ENCODE peak calls at places on chromosomes 12 and 14, in six cellular contexts. C is EL, J is C1 segment of cervical spinal cord, W is heart left ventricle, U is GOT3, L is mesothelial cell of epicardium. Y is an unnamed sample.

GRCh38 chr12:5254703-5255102 is 177.2 kb upstream of the NTF3 start:
- DNase-seq in L (no peak), J (no peak), C (no peak), U (no peak), W (no peak), Y (no peak)

GRCh38 chr14:64232095-64232830 is 61.9 kb downstream of the ESR2 start:
- DNase-seq in W (no peak), U (no peak), J (no peak), L (no peak), C (peak), Y (no peak)

GRCh38 chr12:58249610-58250009 is 308.2 kb downstream of the ATP23 start:
- DNase-seq in W (no peak), L (no peak), C (peak), J (no peak), U (no peak), Y (peak)

GRCh38 chr12:30200864-30201263 is 417.1 kb upstream of the TMTC1 start:
- DNase-seq in J (no peak), C (no peak), W (peak), L (no peak), U (no peak), Y (no peak)

GRCh38 chr14:86221755-86222154 is 691.8 kb downstream of the FLRT2 start:
- DNase-seq in L (no peak), W (no peak), U (no peak), J (no peak), C (peak), Y (no peak)

GRCh38 chr14:36070056-36071043 is 106.2 kb downstream of the PTCSC3 start:
- DNase-seq in L (peak), C (peak), J (no peak), W (peak), U (peak), Y (peak)

GRCh38 chr12:11593013-11593412 is 56.5 kb upstream of the ETV6 start:
- DNase-seq in W (no peak), C (no peak), J (no peak), L (no peak), U (no peak), Y (no peak)

GRCh38 chr14:105876829-105877228 is 350.4 kb downstream of the TMEM121 start:
- DNase-seq in W (peak), U (no peak), C (no peak), J (no peak), L (peak), Y (peak)

GRCh38 chr12:6369916-6370575 is 5.3 kb downstream of the SCNN1A start:
- DNase-seq in L (no peak), C (no peak), U (no peak), J (no peak), W (no peak), Y (no peak)

GRCh38 chr14:50342211-50343080 is 30.3 kb downstream of the DMAC2L start:
- DNase-seq in J (no peak), L (no peak), U (no peak), W (peak), C (peak), Y (peak)

GRCh38 chr14:53409974-53410373 is 256.9 kb upstream of the DDHD1 start:
- DNase-seq in J (no peak), C (peak), W (no peak), L (no peak), U (no peak), Y (no peak)

GRCh38 chr14:23941230-23941629 is 12.3 kb upstream of the DHRS4 start:
- DNase-seq in J (no peak), U (no peak), W (no peak), C (no peak), L (no peak), Y (no peak)

GRCh38 chr12:115872919-115873357 is 404.6 kb downstream of the MED13L start:
- DNase-seq in W (no peak), C (no peak), L (no peak), U (no peak), J (no peak), Y (no peak)

GRCh38 chr12:12403264-12404248 is 46.7 kb downstream of the BORCS5 start:
- DNase-seq in J (no peak), C (no peak), U (no peak), W (no peak), L (no peak), Y (no peak)

GRCh38 chr14:100032749-100033148 is 32.5 kb upstream of the EVL start:
- DNase-seq in L (no peak), C (no peak), W (no peak), J (no peak), U (no peak), Y (no peak)

GRCh38 chr12:111024205-111024794 is 103.9 kb upstream of the MYL2 start:
- DNase-seq in C (peak), W (peak), J (no peak), L (peak), U (no peak), Y (peak)

GRCh38 chr12:68175566-68176033 is 16.1 kb upstream of the IFNG start:
- DNase-seq in C (no peak), W (no peak), L (no peak), U (no peak), J (no peak), Y (no peak)

GRCh38 chr12:5612556-5613421 is 180.9 kb downstream of the NTF3 start:
- DNase-seq in C (no peak), L (no peak), W (no peak), J (no peak), U (no peak), Y (no peak)

GRCh38 chr14:51884086-51884927 is 23.9 kb downstream of the GNG2 start:
- DNase-seq in C (peak), W (no peak), L (no peak), J (no peak), U (no peak), Y (no peak)

GRCh38 chr14:104141621-104142091 is 3.3 kb downstream of the KIF26A start:
- DNase-seq in U (no peak), C (no peak), L (peak), J (no peak), W (peak), Y (no peak)

GRCh38 chr14:57262117-57262516 is 6.6 kb downstream of the EXOC5 start:
- DNase-seq in C (no peak), J (no peak), L (no peak), W (no peak), U (no peak), Y (no peak)

GRCh38 chr12:133120385-133121191 is 9.5 kb downstream of the ZNF891 start:
- DNase-seq in C (peak), W (no peak), U (no peak), J (no peak), L (no peak), Y (no peak)